ENCODE peak calls at places on chromosomes 2 and 18, in five cellular contexts. L, O, U, B and Y are unnamed samples.

GRCh38 chr18:61963705-61964104 is 70.9 kb upstream of the RNF152 start:
- DNase-seq in B (no peak), U (no peak), O (peak; percentile 24), L (no peak), Y (no peak)

GRCh38 chr18:7980136-7980535 is 413.0 kb downstream of the PTPRM start:
- DNase-seq in O (no peak), L (peak; percentile 27), B (no peak), U (no peak), Y (no peak)

GRCh38 chr2:144379891-144380311 is 140.0 kb downstream of the ZEB2 start:
- DNase-seq in B (no peak), O (no peak), L (peak; percentile 19), U (no peak), Y (no peak)

GRCh38 chr2:30710016-30710415 is 97.2 kb downstream of the CAPN13 start:
- DNase-seq in U (no peak), O (no peak), L (no peak), B (no peak), Y (no peak)

GRCh38 chr2:63340443-63340842 is 247.8 kb downstream of the WDPCP start:
- DNase-seq in O (no peak), U (no peak), B (no peak), L (no peak), Y (no peak)

GRCh38 chr2:164458801-164459200 is 162.5 kb downstream of the GRB14 start:
- DNase-seq in U (peak; percentile 33), B (no peak), O (peak; percentile 27), L (no peak), Y (no peak)

GRCh38 chr2:172909454-172909853 is 166.2 kb upstream of the MAP3K20 start:
- DNase-seq in B (no peak), L (no peak), U (no peak), O (no peak), Y (no peak)

GRCh38 chr2:229714080-229714735 is at the start of gene DNER:
- DNase-seq in U (peak; percentile 63), O (peak; percentile 42), L (peak; percentile 87), B (peak; percentile 52), Y (peak; percentile 67)

GRCh38 chr2:188410504-188411235 is 119.0 kb downstream of the GULP1 start:
- DNase-seq in L (no peak), B (no peak), U (no peak), O (no peak), Y (no peak)

GRCh38 chr2:218286570-218287459 is 5.5 kb downstream of the TMBIM1 start:
- DNase-seq in L (peak; percentile 81), B (peak; percentile 90), O (peak; percentile 93), U (peak; percentile 87), Y (peak; percentile 88)

GRCh38 chr18:26656401-26656943 is 108.1 kb upstream of the KCTD1 start:
- DNase-seq in O (no peak), B (no peak), U (peak; percentile 42), L (peak; percentile 56), Y (no peak)

GRCh38 chr2:237181844-237182243 is 96.2 kb downstream of the COPS8 start:
- DNase-seq in O (peak; percentile 38), L (no peak), U (no peak), B (no peak), Y (no peak)

GRCh38 chr18:3246636-3247242 is 862 bp upstream of the MYL12A start:
- DNase-seq in O (peak; percentile 69), L (peak; percentile 40), B (peak; percentile 33), U (no peak), Y (peak; percentile 27)

GRCh38 chr2:217922101-217923006 is 80.4 kb downstream of the TNS1 start:
- DNase-seq in O (peak; percentile 43), L (peak; percentile 45), U (no peak), B (no peak), Y (no peak)

GRCh38 chr2:33158482-33159003 is 211.8 kb downstream of the LTBP1 start:
- DNase-seq in L (no peak), O (no peak), B (no peak), U (no peak), Y (no peak)

GRCh38 chr2:63751901-63752300 is 89.8 kb upstream of the UGP2 start:
- DNase-seq in B (no peak), O (no peak), L (no peak), U (no peak), Y (no peak)

GRCh38 chr18:13376298-13376840 is 157.8 kb downstream of the LDLRAD4 start:
- DNase-seq in O (no peak), L (no peak), B (peak; percentile 32), U (no peak), Y (no peak)

GRCh38 chr18:22838639-22839487 is 94.3 kb upstream of the RBBP8 start:
- DNase-seq in B (no peak), O (no peak), L (no peak), U (no peak), Y (peak; percentile 67)

GRCh38 chr18:22840606-22841144 is 92.5 kb upstream of the RBBP8 start:
- DNase-seq in B (no peak), L (no peak), O (no peak), U (no peak), Y (no peak)

GRCh38 chr18:22838221-22838620 is 94.9 kb upstream of the RBBP8 start:
- DNase-seq in U (no peak), B (no peak), O (no peak), L (no peak), Y (no peak)

GRCh38 chr18:22841840-22842239 is 91.3 kb upstream of the RBBP8 start:
- DNase-seq in B (no peak), L (no peak), O (no peak), U (no peak), Y (no peak)

DNA sequence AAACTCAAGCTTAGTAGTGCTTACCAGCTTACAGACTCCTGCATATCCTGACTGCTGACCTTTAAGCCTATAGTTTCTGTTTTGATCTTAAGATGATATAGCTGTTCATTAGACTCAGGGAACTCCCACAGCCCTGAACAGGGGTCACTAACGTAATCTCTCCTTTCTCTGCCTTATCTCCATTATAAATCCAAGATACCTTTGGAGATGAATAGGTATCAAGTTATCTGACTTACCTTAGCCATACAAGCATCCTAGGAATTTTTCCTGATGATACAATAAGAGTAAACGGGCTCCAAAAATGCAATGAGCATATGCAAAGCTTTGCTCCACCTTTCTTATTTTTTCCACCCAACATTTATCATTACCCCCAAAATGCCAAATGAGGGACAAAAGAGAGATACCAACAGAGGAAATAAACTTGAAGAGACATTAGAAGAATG is 93.6 kb upstream of the RBBP8 start:
- DNase-seq in B (no peak), L (no peak), O (no peak), U (no peak), Y (peak; percentile 41)
- H3K27ac ChIP-seq in B (no peak overlapping the region), L (no peak overlapping the region), O (no peak overlapping the region), U (no peak overlapping the region), Y (no peak overlapping the region)

GRCh38 chr2:9748586-9748985 is 94.7 kb upstream of the TAF1B start:
- DNase-seq in O (no peak), U (no peak), B (no peak), L (no peak), Y (no peak)
- H3K27ac ChIP-seq in O (no peak overlapping the region), U (no peak overlapping the region), B (no peak overlapping the region), L (no peak overlapping the region), Y (no peak overlapping the region)

DNA sequence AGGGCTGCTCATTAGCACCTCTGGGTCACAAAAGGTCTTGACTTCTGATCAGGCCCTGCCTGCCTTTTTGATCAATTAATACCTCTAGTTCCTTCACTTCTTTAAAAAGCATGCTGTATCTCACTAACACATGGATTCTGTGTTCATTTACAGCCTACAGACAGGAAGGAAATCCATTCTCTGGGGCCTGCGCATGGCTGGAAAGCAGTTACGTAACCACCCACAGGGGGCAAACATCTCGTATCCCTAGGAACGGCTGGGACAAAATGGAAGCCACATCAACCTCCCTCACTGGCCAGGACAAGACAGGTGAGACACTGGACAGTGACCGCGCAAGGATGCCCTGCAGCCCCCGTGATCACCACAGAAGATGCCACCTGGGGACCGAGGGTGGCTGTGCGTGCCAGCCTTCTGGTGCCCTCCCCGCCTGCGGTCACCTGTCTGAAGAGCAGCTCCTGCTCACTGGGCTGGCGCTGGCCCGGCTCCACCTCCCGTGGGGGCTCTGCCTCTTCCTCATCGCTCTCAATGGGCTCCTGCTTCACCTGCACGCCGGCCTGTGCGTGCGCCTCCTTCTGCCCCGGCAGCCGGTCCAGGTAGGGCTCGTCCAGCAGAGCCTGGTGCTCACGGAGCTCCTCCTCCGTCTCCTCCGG is 266.9 kb downstream of the TWIST2 start:
- DNase-seq in L (no peak), B (no peak), O (no peak), U (no peak), Y (no peak)
- H3K27ac ChIP-seq in L (no peak overlapping the region), B (no peak overlapping the region), O (no peak overlapping the region), U (no peak overlapping the region), Y (no peak overlapping the region)

GRCh38 chr2:66522591-66523379 is 87.9 kb downstream of the MEIS1 start:
- DNase-seq in B (no peak), L (no peak), O (no peak), U (no peak), Y (no peak)

GRCh38 chr2:66528974-66529724 is 94.2 kb downstream of the MEIS1 start:
- DNase-seq in L (no peak), O (no peak), U (no peak), B (no peak), Y (no peak)

GRCh38 chr2:66526171-66526570 is 91.2 kb downstream of the MEIS1 start:
- DNase-seq in O (no peak), L (no peak), U (peak; percentile 39), B (no peak), Y (no peak)

GRCh38 chr2:66523990-66524389 is 89.1 kb downstream of the MEIS1 start:
- DNase-seq in L (no peak), U (no peak), B (no peak), O (no peak), Y (no peak)

DNA sequence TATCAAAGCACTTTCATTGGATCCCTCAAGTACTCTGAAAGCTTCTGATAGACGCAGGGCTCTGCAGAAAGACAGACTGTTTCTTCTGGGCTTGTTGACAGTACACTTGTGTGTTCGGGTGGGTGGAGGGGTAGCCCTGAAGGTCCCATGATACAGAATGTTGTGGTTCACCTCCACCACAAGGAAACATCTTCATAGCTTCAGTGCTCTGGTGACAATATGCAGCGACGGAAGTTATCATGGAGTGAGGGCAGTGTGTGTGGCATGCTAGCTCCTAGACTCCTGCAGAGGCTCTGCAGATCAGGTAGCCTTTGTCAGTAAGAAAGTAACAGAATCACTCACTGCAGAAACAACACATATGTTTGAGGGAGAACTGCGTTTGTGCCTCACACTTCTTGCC is 90.7 kb downstream of the MEIS1 start:
- DNase-seq in B (no peak), U (peak; percentile 29), L (no peak), O (no peak), Y (no peak)
- H3K27ac ChIP-seq in B (no peak overlapping the region), U (peak overlapping the region; percentile 85), L (no peak overlapping the region), O (no peak overlapping the region), Y (no peak overlapping the region)

GRCh38 chr2:8168876-8169275 is 513.0 kb upstream of the ID2 start:
- DNase-seq in O (no peak), B (no peak), L (no peak), U (no peak), Y (no peak)
- H3K27ac ChIP-seq in O (no peak overlapping the region), B (no peak overlapping the region), L (no peak overlapping the region), U (no peak overlapping the region), Y (no peak overlapping the region)

GRCh38 chr18:76374330-76375281 is 120.4 kb downstream of the ZNF516 start:
- DNase-seq in U (no peak), B (peak; percentile 31), L (no peak), O (no peak), Y (no peak)
- H3K27ac ChIP-seq in U (no peak overlapping the region), B (no peak overlapping the region), L (no peak overlapping the region), O (no peak overlapping the region), Y (no peak overlapping the region)

GRCh38 chr2:120710256-120710655 is 25.4 kb upstream of the GLI2 start:
- DNase-seq in U (no peak), L (no peak), O (no peak), B (no peak), Y (no peak)
- H3K27ac ChIP-seq in U (no peak overlapping the region), L (no peak overlapping the region), O (no peak overlapping the region), B (no peak overlapping the region), Y (no peak overlapping the region)